ENCODE peak calls at places on chromosome 1, in four cellular contexts. A is CD8-positive, alpha-beta T cell; Q is AG04450; K is mucosa of descending colon. I is an unnamed sample.

GRCh38 chr1:86069757-86070145 is 86.8 kb downstream of the COL24A1 start:
- DNase-seq in K (no peak), A (no peak), Q (no peak), I (no peak)

GRCh38 chr1:1337793-1338147 is 6.7 kb downstream of the TAS1R3 start:
- DNase-seq in Q (no peak), A (peak), K (peak), I (no peak)

GRCh38 chr1:202014915-202015676 is 4.7 kb downstream of the ELF3 start:
- DNase-seq in K (peak), A (no peak), Q (no peak), I (no peak)

GRCh38 chr1:18789246-18789645 is 70.2 kb downstream of the TAS1R2 start:
- DNase-seq in A (no peak), Q (no peak), K (no peak), I (no peak)

GRCh38 chr1:58934711-58935110 is 150.9 kb upstream of the JUN start:
- DNase-seq in Q (no peak), A (no peak), K (no peak), I (no peak)

GRCh38 chr1:219120625-219121544 is 52.8 kb upstream of the LYPLAL1 start:
- DNase-seq in K (no peak), A (no peak), Q (peak), I (no peak)

GRCh38 chr1:205700865-205701401 is 20.6 kb upstream of the SLC45A3 start:
- DNase-seq in K (no peak), Q (no peak), A (no peak), I (no peak)

GRCh38 chr1:74498901-74499300 is 13.5 kb downstream of the LRRC53 start:
- DNase-seq in K (no peak), A (no peak), Q (no peak), I (no peak)

GRCh38 chr1:3349161-3349967 is 105.1 kb upstream of the ARHGEF16 start:
- DNase-seq in Q (no peak), A (no peak), K (no peak), I (peak)

GRCh38 chr1:229127301-229127700 is 143.6 kb upstream of the RAB4A start:
- DNase-seq in A (no peak), Q (no peak), K (no peak), I (no peak)

GRCh38 chr1:205061665-205062069 is 18.7 kb downstream of the CNTN2 start:
- DNase-seq in K (peak), A (peak), Q (peak), I (no peak)

GRCh38 chr1:227895828-227896685 is 51.7 kb downstream of the WNT9A start:
- DNase-seq in K (peak), A (peak), Q (no peak), I (no peak)

GRCh38 chr1:3029481-3029961 is 8.3 kb downstream of the ACTRT2 start:
- DNase-seq in A (no peak), Q (no peak), K (no peak), I (no peak)

GRCh38 chr1:155255243-155256100 is at the start of gene ENTREP3:
- DNase-seq in K (peak), A (peak), Q (no peak), I (no peak)
- TF ChIP-seq CTCF in K (no peak), A (no peak), Q (no peak), I (no peak)

GRCh38 chr1:119590377-119590776 is 57.7 kb downstream of the ZNF697 start:
- DNase-seq in A (no peak), Q (no peak), K (no peak), I (no peak)

GRCh38 chr1:119595606-119596005 is 52.5 kb downstream of the ZNF697 start:
- DNase-seq in A (no peak), K (no peak), Q (no peak), I (peak)

GRCh38 chr1:119593836-119594235 is 54.2 kb downstream of the ZNF697 start:
- DNase-seq in K (no peak), A (no peak), Q (no peak), I (no peak)

GRCh38 chr1:119594386-119594785 is 53.7 kb downstream of the ZNF697 start:
- DNase-seq in Q (no peak), K (no peak), A (no peak), I (no peak)
- H3K4me3 ChIP-seq in Q (no peak), K (no peak), A (no peak), I (no peak)

GRCh38 chr1:39398278-39399010 is 93.0 kb upstream of the BMP8A start:
- DNase-seq in Q (peak), K (peak), A (peak), I (peak)
- TF ChIP-seq CTCF in Q (peak), K (no peak), A (no peak), I (no peak)

GRCh38 chr1:209325492-209325891 is 258.0 kb upstream of the CAMK1G start:
- DNase-seq in Q (no peak), K (no peak), A (no peak), I (no peak)
- H3K4me3 ChIP-seq in Q (no peak), K (no peak), A (no peak), I (no peak)

I was measured in retinal pigment epithelial cell.